ENCODE peak calls at places on chromosome 12, in six cellular contexts. B is foreskin fibroblast, A is adrenal gland, F is hepatocyte, U is progenitor cell of endocrine pancreas, C is tibial nerve. Y is an unnamed sample.
A peak's percentile ranks its signal among the peaks of the same experiment; 100 is the strongest.

GRCh38 chr12:29741342-29742241 is 42.1 kb downstream of the TMTC1 start:
- DNase-seq in F (no peak), B (peak; percentile 89), U (no peak), C (no peak), A (no peak), Y (peak; percentile 92)

GRCh38 chr12:30999011-30999410 is 72.5 kb downstream of the TSPAN11 start:
- DNase-seq in B (no peak), U (no peak), F (no peak), C (no peak), A (no peak), Y (no peak)

GRCh38 chr12:110137786-110138185 is 13.6 kb downstream of the IFT81 start:
- DNase-seq in A (no peak), C (no peak), F (peak; percentile 33), U (no peak), B (no peak), Y (no peak)

GRCh38 chr12:116638376-116638775 is 79.2 kb downstream of the MAP1LC3B2 start:
- DNase-seq in C (no peak), U (no peak), A (no peak), B (no peak), F (no peak), Y (no peak)

GRCh38 chr12:25135531-25136154 is 59.3 kb downstream of the DNAI7 start:
- DNase-seq in C (no peak), F (no peak), U (no peak), B (no peak), A (no peak), Y (no peak)

GRCh38 chr12:131448254-131448795 is 262.6 kb upstream of the SFSWAP start:
- DNase-seq in U (no peak), B (no peak), C (no peak), F (no peak), A (no peak), Y (no peak)

GRCh38 chr12:77734489-77734888 is 96.2 kb upstream of the NAV3 start:
- DNase-seq in F (no peak), A (peak; percentile 43), U (no peak), B (peak; percentile 73), C (no peak), Y (peak; percentile 67)

GRCh38 chr12:10771132-10771733 is 31.2 kb downstream of the TAS2R7 start:
- DNase-seq in U (no peak), C (no peak), A (no peak), B (peak; percentile 61), F (peak; percentile 32), Y (peak; percentile 73)

GRCh38 chr12:87082756-87083155 is 826.6 kb upstream of the MGAT4C start:
- DNase-seq in C (no peak), U (no peak), B (peak; percentile 0), F (no peak), A (no peak), Y (peak; percentile 16)

GRCh38 chr12:84348582-84348981 is 564.0 kb downstream of the SLC6A15 start:
- DNase-seq in B (no peak), A (no peak), C (no peak), F (no peak), U (no peak), Y (no peak)

GRCh38 chr12:48286665-48287064 is 64.1 kb downstream of the ZNF641 start:
- DNase-seq in B (no peak), F (peak; percentile 16), U (no peak), C (no peak), A (no peak), Y (peak; percentile 52)

GRCh38 chr12:2082321-2082720 is 29.5 kb downstream of the CACNA1C start:
- DNase-seq in F (no peak), A (no peak), U (no peak), B (no peak), C (no peak), Y (no peak)

GRCh38 chr12:79324571-79324970 is 366.2 kb downstream of the PAWR start:
- DNase-seq in U (no peak), F (no peak), A (no peak), B (no peak), C (no peak), Y (no peak)

GRCh38 chr12:10242539-10242938 is 29.9 kb downstream of the GABARAPL1 start:
- DNase-seq in B (no peak), U (no peak), F (no peak), C (no peak), A (no peak), Y (no peak)

GRCh38 chr12:54227376-54227775 is 38.6 kb upstream of the SMUG1 start:
- DNase-seq in A (no peak), U (no peak), F (no peak), C (no peak), B (no peak), Y (no peak)

GRCh38 chr12:56333197-56333678 is 562 bp downstream of the PAN2 start:
- DNase-seq in U (no peak), B (no peak), C (no peak), F (no peak), A (no peak), Y (no peak)

GRCh38 chr12:30100736-30101135 is 317.0 kb upstream of the TMTC1 start:
- DNase-seq in C (no peak), A (no peak), U (no peak), F (no peak), B (no peak), Y (no peak)

GRCh38 chr12:67925077-67925476 is 64.2 kb upstream of the IFNG-AS1 start:
- DNase-seq in F (no peak), A (no peak), C (no peak), B (no peak), U (no peak), Y (no peak)

GRCh38 chr12:117912756-117913155 is 56.0 kb downstream of the KSR2 start:
- DNase-seq in C (no peak), A (peak; percentile 14), B (no peak), F (no peak), U (no peak), Y (no peak)

GRCh38 chr12:124241776-124242528 is 52.9 kb upstream of the RFLNA start:
- DNase-seq in U (no peak), F (no peak), B (no peak), A (no peak), C (no peak), Y (no peak)

GRCh38 chr12:43338848-43339526 is 213.0 kb downstream of the ADAMTS20 start:
- DNase-seq in U (no peak), F (peak; percentile 62), C (no peak), A (no peak), B (peak; percentile 90), Y (peak; percentile 92)

GRCh38 chr12:131457331-131458047 is 253.4 kb upstream of the SFSWAP start:
- DNase-seq in U (no peak), F (no peak), A (no peak), C (no peak), B (no peak), Y (no peak)

GRCh38 chr12:57476162-57476992 is 3.3 kb downstream of the ARHGAP9 start:
- DNase-seq in A (no peak), C (no peak), B (no peak), U (no peak), F (no peak), Y (no peak)

GRCh38 chr12:18383203-18383602 is 121.9 kb downstream of the PIK3C2G start:
- DNase-seq in U (no peak), C (no peak), F (peak; percentile 46), A (no peak), B (peak; percentile 91), Y (peak; percentile 92)

GRCh38 chr12:122967151-122967550 is 888 bp upstream of the ABCB9 start:
- DNase-seq in B (no peak), U (no peak), C (no peak), F (no peak), A (no peak), Y (no peak)

GRCh38 chr12:130925616-130926015 is 28.1 kb upstream of the ADGRD1 start:
- DNase-seq in F (no peak), U (no peak), B (peak; percentile 67), A (no peak), C (no peak), Y (peak; percentile 16)

GRCh38 chr12:5188413-5188930 is 144.8 kb downstream of the KCNA5 start:
- DNase-seq in B (no peak), F (no peak), A (no peak), C (no peak), U (no peak), Y (no peak)

GRCh38 chr12:59808317-59808910 is 212.6 kb downstream of the SLC16A7 start:
- DNase-seq in U (no peak), F (peak; percentile 37), A (no peak), B (peak; percentile 69), C (no peak), Y (peak; percentile 66)

GRCh38 chr12:98863167-98863566 is 218.1 kb downstream of the APAF1 start:
- DNase-seq in C (no peak), U (no peak), A (no peak), F (no peak), B (no peak), Y (no peak)
- TF ChIP-seq CTCF in C (no peak), U (no peak), A (no peak), F (no peak), B (no peak), Y (no peak)

DNA sequence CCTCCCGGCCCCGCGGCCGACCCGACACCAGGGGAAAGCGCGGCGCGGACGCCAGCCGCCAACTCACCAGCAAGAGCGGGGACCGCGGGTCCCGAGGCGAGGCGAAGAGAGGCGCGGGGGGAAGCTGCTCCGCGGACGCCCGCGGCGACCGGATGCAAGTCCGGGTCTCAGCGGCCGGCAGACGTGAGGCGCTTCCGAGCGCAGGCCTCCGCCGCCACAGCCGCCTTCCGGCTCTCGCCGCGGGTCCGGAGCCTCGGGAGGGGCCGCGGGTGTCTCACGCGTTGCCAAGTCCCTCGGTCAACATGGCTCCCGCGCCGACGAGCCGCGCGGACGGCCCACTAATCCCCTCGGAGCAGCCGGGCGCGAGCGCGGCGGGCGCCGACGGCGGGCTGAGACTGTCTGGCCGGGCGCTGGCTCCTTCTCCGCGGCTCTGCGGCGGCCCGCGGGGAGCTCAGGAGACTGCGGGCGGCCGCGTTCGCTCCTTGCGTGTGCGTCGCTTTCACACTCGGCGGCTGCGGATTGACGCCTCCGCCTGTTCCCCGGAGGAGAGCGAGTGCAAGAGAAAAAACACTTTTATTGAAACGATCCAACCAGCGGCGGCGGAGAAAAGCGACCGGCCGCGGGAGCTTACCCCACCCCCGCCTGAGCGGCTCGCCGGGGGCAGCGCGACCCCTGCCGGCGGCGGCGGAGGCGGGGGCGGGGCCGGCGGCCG is at the start of gene CDK17:
- DNase-seq in B (peak; percentile 92), F (peak; percentile 93), A (peak; percentile 63), U (peak; percentile 77), C (peak; percentile 66), Y (peak; percentile 92)
- TF ChIP-seq CTCF in B (peak; percentile 13), F (peak; percentile 48), A (peak; percentile 45), U (peak; percentile 59), C (peak; percentile 70), Y (peak; percentile 41)

DNA sequence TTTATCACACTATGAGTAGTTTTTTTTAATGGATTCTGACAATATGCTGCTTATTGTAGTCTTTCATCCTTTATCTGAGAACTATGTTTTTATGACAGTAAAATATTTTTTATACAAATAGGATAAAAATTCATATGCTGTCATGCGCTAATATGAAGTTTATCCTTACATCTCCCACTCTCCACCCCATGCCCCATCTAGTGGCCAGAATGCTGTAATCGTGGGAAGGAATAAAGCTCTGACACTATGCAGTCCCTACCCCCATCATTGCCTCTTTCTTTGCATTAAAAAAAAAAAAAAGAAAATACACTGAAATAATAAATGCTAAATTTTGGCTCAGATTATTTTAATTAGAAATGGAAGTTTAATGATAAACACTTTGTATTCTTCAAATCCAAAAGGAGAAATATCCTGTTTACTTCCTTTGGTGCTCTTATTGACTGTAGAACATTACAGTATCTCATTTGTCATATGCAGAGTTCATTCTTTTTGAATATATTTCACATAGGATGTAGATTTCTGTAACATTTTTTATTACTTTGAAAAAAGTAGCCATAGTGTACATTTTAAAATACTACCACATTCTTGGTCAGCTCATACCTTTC is 145.9 kb upstream of the SLCO1C1 start:
- DNase-seq in B (peak; percentile 68), F (peak; percentile 51), U (no peak), C (no peak), A (no peak), Y (peak; percentile 88)
- TF ChIP-seq CTCF in B (peak; percentile 64), F (peak; percentile 62), U (peak; percentile 69), C (peak; percentile 44), A (peak; percentile 38), Y (peak; percentile 94)

GRCh38 chr12:52752516-52752915 is 24.6 kb downstream of the KRT76 start:
- DNase-seq in U (no peak), C (no peak), F (no peak), A (no peak), B (no peak), Y (no peak)
- TF ChIP-seq CTCF in U (no peak), C (no peak), F (no peak), A (no peak), B (no peak), Y (no peak)

Y was measured in choroid plexus epithelial cell.